ENCODE peak calls at places on chromosomes 1 and 21, in six cellular contexts. V, F, Y, H, S and G are unnamed samples.

GRCh38 chr1:199463521-199464127 is 563.9 kb upstream of the NR5A2 start:
- DNase-seq in V (peak), F (no peak), Y (no peak), S (peak), H (no peak), G (peak)

GRCh38 chr1:9075023-9075422 is 5.6 kb upstream of the SLC2A5 start:
- DNase-seq in S (no peak), Y (no peak), V (no peak), H (no peak), F (no peak), G (no peak)

GRCh38 chr1:39127513-39127912 is 77.0 kb upstream of the MACF1 start:
- DNase-seq in H (no peak), Y (no peak), V (no peak), F (no peak), S (no peak), G (peak)

GRCh38 chr1:46188295-46189030 is 9.8 kb downstream of the POMGNT1 start:
- DNase-seq in F (no peak), H (no peak), Y (no peak), S (no peak), V (no peak), G (no peak)

GRCh38 chr1:32716312-32717126 is 13.9 kb upstream of the SYNC start:
- DNase-seq in F (peak), Y (no peak), S (peak), H (no peak), V (peak), G (no peak)

GRCh38 chr1:190835658-190836057 is 358.0 kb upstream of the BRINP3 start:
- DNase-seq in Y (no peak), F (no peak), H (no peak), V (no peak), S (no peak), G (no peak)

GRCh38 chr1:29878501-29878900 is 642.2 kb downstream of the PTPRU start:
- DNase-seq in V (no peak), F (no peak), Y (no peak), H (no peak), S (no peak), G (no peak)

GRCh38 chr1:28893403-28894102 is 20.8 kb upstream of the EPB41 start:
- DNase-seq in S (no peak), Y (no peak), F (no peak), V (peak), H (no peak), G (peak)

GRCh38 chr1:113770031-113770430 is 10.7 kb upstream of the PHTF1 start:
- DNase-seq in S (no peak), H (no peak), Y (no peak), V (no peak), F (no peak), G (no peak)

GRCh38 chr1:109897244-109897955 is 13.2 kb upstream of the CSF1 start:
- DNase-seq in Y (no peak), S (no peak), V (no peak), H (no peak), F (no peak), G (no peak)

GRCh38 chr21:46120301-46121285 is 22.7 kb downstream of the COL6A2 start:
- DNase-seq in F (peak), H (no peak), Y (no peak), S (peak), V (peak), G (no peak)

GRCh38 chr1:154595621-154596020 is 12.4 kb downstream of the ADAR start:
- DNase-seq in V (peak), F (no peak), H (no peak), Y (no peak), S (no peak), G (peak)

GRCh38 chr1:171434717-171435346 is 50.5 kb upstream of the PRRC2C start:
- DNase-seq in F (no peak), H (no peak), V (peak), S (no peak), Y (no peak), G (peak)

GRCh38 chr1:163589735-163590134 is 268.0 kb downstream of the NUF2 start:
- DNase-seq in V (no peak), F (no peak), H (no peak), S (no peak), Y (no peak), G (no peak)

GRCh38 chr21:45458281-45459170 is 53.6 kb downstream of the COL18A1 start:
- DNase-seq in V (no peak), Y (no peak), F (peak), H (no peak), S (no peak), G (no peak)

GRCh38 chr1:191963286-191963685 is 195.0 kb upstream of the RGS18 start:
- DNase-seq in Y (no peak), S (no peak), H (no peak), F (no peak), V (no peak), G (peak)

GRCh38 chr1:1320666-1321448 is 3.6 kb downstream of the INTS11 start:
- DNase-seq in Y (no peak), H (no peak), S (no peak), V (no peak), F (no peak), G (peak)